ENCODE peak calls at places on chromosomes 12 and 14, in six cellular contexts. G is endothelial cell of umbilical vein, N is A549, D is H1, J is HepG2, M is K562. L is an unnamed sample.

GRCh38 chr12:53211476-53212381 is 4.7 kb upstream of the ITGB7 start:
- DNase-seq in G (no peak), M (peak), J (no peak), N (peak), D (no peak), L (no peak)

GRCh38 chr12:42402821-42403411 is 76.9 kb downstream of the PPHLN1 start:
- DNase-seq in M (no peak), D (no peak), G (peak), J (no peak), N (no peak), L (no peak)

GRCh38 chr14:91374897-91375747 is 42.5 kb downstream of the CCDC88C start:
- DNase-seq in J (no peak), M (no peak), N (no peak), D (no peak), G (no peak), L (no peak)

GRCh38 chr12:45299132-45299692 is 83.3 kb downstream of the ANO6 start:
- DNase-seq in G (peak), D (no peak), N (no peak), J (no peak), M (peak), L (no peak)

GRCh38 chr14:81449114-81449513 is 49.0 kb upstream of the STON2 start:
- DNase-seq in D (no peak), J (peak), M (no peak), N (no peak), G (no peak), L (no peak)

GRCh38 chr12:116048886-116049285 is 228.6 kb downstream of the MED13L start:
- DNase-seq in D (no peak), M (no peak), N (no peak), J (no peak), G (peak), L (no peak)

GRCh38 chr12:48977290-48978281 is 536 bp upstream of the WNT1 start:
- DNase-seq in J (peak), G (no peak), N (peak), D (no peak), M (peak), L (peak)

GRCh38 chr14:65173973-65174693 is 71.8 kb upstream of the MAX start:
- DNase-seq in N (no peak), G (no peak), M (no peak), D (peak), J (no peak), L (peak)

GRCh38 chr14:91745329-91745728 is 13.4 kb upstream of the CATSPERB start:
- DNase-seq in D (no peak), N (no peak), G (no peak), J (no peak), M (no peak), L (no peak)

GRCh38 chr14:20454359-20454644 is 310 bp downstream of the OSGEP start:
- DNase-seq in N (peak), D (peak), J (no peak), M (no peak), G (peak), L (no peak)

GRCh38 chr14:100546051-100546443 is 41.2 kb downstream of the BEGAIN start:
- DNase-seq in M (peak), G (no peak), N (no peak), D (no peak), J (no peak), L (no peak)

GRCh38 chr14:92663049-92663448 is 85.4 kb downstream of the LGMN start:
- DNase-seq in N (no peak), J (no peak), M (no peak), G (no peak), D (no peak), L (no peak)

GRCh38 chr12:176321-177181 is 37.4 kb downstream of the SLC6A12 start:
- DNase-seq in G (no peak), N (peak), M (no peak), J (peak), D (no peak), L (no peak)

GRCh38 chr12:50151047-50151687 is 16.0 kb downstream of the CERS5 start:
- DNase-seq in M (no peak), G (no peak), J (no peak), D (no peak), N (no peak), L (no peak)

GRCh38 chr12:51404627-51405026 is 13.4 kb upstream of the GALNT6 start:
- DNase-seq in J (no peak), M (no peak), N (no peak), G (no peak), D (no peak), L (no peak)

GRCh38 chr14:64845878-64846277 is 33.8 kb downstream of the SPTB start:
- DNase-seq in G (no peak), J (no peak), M (no peak), D (no peak), N (no peak), L (no peak)

GRCh38 chr14:76168531-76168930 is 16.8 kb downstream of the GPATCH2L start:
- DNase-seq in D (no peak), N (peak), M (no peak), G (no peak), J (no peak), L (no peak)

GRCh38 chr12:133236144-133236543 is 467 bp upstream of the ANHX start:
- DNase-seq in G (no peak), J (no peak), M (no peak), N (no peak), D (no peak), L (no peak)

GRCh38 chr12:6070472-6071257 is 53.8 kb downstream of the VWF start:
- DNase-seq in G (no peak), M (no peak), N (no peak), J (peak), D (no peak), L (peak)

GRCh38 chr12:121582583-121583333 is 1.9 kb upstream of the KDM2B start:
- DNase-seq in G (peak), J (peak), M (peak), D (peak), N (no peak), L (peak)

GRCh38 chr12:19402743-19403400 is 36.4 kb upstream of the AEBP2 start:
- DNase-seq in N (peak), J (peak), D (no peak), G (peak), M (no peak), L (no peak)

GRCh38 chr14:71451501-71451900 is 480.7 kb upstream of the RGS6 start:
- DNase-seq in N (no peak), D (no peak), G (no peak), J (no peak), M (no peak), L (no peak)

GRCh38 chr12:27969011-27969900 is 3.3 kb downstream of the PTHLH start:
- DNase-seq in N (peak), J (no peak), D (no peak), G (peak), M (no peak), L (peak)

GRCh38 chr12:8088574-8088973 is 6.5 kb downstream of the NECAP1 start:
- DNase-seq in G (no peak), D (no peak), N (no peak), M (no peak), J (no peak), L (no peak)

DNA sequence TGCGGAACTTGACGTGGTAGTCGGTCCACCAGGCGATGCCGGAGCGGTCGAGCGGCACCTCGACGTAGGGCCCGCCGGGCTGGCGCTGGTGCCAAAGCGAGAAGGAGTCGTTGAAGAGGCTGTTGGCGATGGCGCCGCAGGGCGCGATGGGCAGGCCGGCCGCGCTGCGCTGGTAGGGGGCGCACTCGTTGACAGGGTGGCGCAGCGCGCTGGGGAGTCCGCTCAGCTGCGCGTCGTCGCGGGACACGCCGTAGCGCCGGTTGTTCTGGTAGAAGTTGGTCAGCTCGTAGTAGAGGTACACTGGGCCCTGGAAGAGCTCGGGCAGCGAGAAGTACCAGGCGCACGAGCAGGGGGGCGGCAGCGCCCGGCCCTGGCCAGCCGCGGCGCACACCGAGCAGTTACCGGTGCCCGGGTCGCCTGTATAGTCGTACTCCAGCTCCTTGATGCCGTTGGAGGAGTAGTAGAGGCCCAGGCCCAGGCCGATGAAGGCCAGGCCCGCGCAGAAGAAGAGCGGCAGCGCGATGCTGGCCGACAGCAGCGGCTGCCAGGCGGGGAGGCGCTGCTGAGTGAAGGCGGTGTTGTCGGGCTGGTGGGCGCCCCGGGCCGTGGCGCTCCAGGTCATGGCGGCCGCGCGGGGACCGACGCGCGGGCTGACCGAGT is 482 bp downstream of the TMEM30B start:
- DNase-seq in G (peak), M (no peak), J (no peak), N (peak), D (no peak), L (peak)
- TF ChIP-seq MAX in G (no peak), M (no peak), J (no peak), N (peak), D (peak), L (peak)

DNA sequence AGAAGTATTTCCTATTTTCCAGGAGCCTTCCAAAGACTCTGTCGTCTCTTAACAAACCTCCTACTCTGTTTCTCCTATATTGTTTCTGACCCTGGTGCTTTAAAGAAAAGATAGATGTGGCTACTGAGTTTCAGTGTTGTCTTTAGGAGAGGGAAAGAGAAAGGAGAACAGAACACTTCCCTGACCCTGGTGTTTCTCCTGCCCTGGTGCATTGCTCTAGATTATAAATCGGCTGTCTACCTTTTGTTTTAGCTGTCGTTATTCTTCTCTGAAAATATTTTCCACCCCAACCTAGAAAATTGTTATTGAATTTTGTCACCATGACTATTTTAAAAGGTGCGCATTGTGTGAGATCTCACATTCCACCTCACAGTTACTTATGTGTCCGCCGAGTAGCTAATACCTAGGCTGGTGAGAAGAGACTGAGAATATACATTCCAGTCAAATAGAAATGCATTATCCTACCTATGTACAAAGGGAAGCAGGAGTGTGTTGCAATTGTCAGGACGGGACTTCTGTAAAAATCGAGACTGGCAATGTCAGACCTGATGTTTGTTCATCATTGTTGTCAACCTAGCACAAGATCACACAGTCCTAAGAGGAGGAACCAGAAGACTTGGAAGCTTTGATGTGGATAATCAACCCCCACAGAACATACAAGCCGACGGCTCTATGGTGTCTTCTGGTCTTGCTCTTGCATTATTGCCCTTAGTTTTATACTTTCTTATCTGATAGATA is 108.7 kb upstream of the SLC38A4 start:
- DNase-seq in N (no peak), M (no peak), D (no peak), G (no peak), J (peak), L (no peak)
- TF ChIP-seq JUN in N (no peak), M (no peak), D (no peak), G (no peak), J (no peak), L (no peak)

GRCh38 chr14:24098927-24099813 is 5.1 kb downstream of the PCK2 start:
- DNase-seq in G (no peak), M (no peak), D (no peak), N (no peak), J (no peak), L (no peak)
- TF ChIP-seq MAX in G (no peak), M (no peak), D (no peak), N (no peak), J (no peak), L (no peak)

GRCh38 chr14:35287481-35288013 is 4.6 kb upstream of the PSMA6 start:
- DNase-seq in M (peak), D (no peak), N (no peak), G (peak), J (no peak), L (no peak)
- TF ChIP-seq JUN in M (no peak), D (no peak), N (no peak), G (no peak), J (no peak), L (no peak)

GRCh38 chr12:59066445-59066844 is 146.1 kb upstream of the LRIG3 start:
- DNase-seq in J (no peak), M (no peak), N (no peak), G (no peak), D (no peak), L (no peak)
- TF ChIP-seq MAX in J (no peak), M (no peak), N (no peak), G (no peak), D (no peak), L (no peak)

GRCh38 chr12:124577986-124578385 is 10.6 kb upstream of the NCOR2 start:
- DNase-seq in J (no peak), M (no peak), G (no peak), D (no peak), N (no peak), L (no peak)
- TF ChIP-seq JUN in J (no peak), M (no peak), G (no peak), D (no peak), N (no peak), L (no peak)

GRCh38 chr12:124700810-124701594 is 133.6 kb upstream of the NCOR2 start:
- DNase-seq in J (no peak), D (no peak), N (peak), M (no peak), G (peak), L (no peak)
- TF ChIP-seq MAX in J (no peak), D (no peak), N (no peak), M (no peak), G (no peak), L (no peak)